ENCODE peak calls at places on chromosomes 13 and 19, in four cellular contexts. E is H9, X is heart left ventricle, B is thyroid gland. L is an unnamed sample.

GRCh38 chr13:29702912-29703351 is 107.4 kb upstream of the SLC7A1 start:
- DNase-seq in E (peak), B (no peak), X (peak), L (no peak)

GRCh38 chr13:73015799-73016198 is 43.0 kb upstream of the KLF5 start:
- DNase-seq in X (no peak), E (no peak), B (no peak), L (no peak)

GRCh38 chr13:92143766-92144165 is 745.3 kb downstream of the GPC5 start:
- DNase-seq in B (no peak), E (no peak), X (no peak), L (no peak)

GRCh38 chr19:18397242-18398202 is at the start of gene LRRC25:
- DNase-seq in X (peak), E (peak), B (peak), L (no peak)

GRCh38 chr13:102726430-102726829 is 31.6 kb upstream of the METTL21C start:
- DNase-seq in B (no peak), E (no peak), X (no peak), L (no peak)

GRCh38 chr13:44573790-44574465 is 2.2 kb downstream of the TSC22D1 start:
- DNase-seq in E (peak), X (no peak), B (no peak), L (no peak)

GRCh38 chr13:60095300-60095699 is 68.4 kb downstream of the DIAPH3 start:
- DNase-seq in B (no peak), E (no peak), X (no peak), L (no peak)

GRCh38 chr13:111344471-111345191 is 24.2 kb downstream of the TEX29 start:
- DNase-seq in B (peak), E (peak), X (no peak), L (no peak)

GRCh38 chr13:98214008-98214643 is 37.1 kb upstream of the RNF113B start:
- DNase-seq in X (peak), B (peak), E (no peak), L (no peak)

GRCh38 chr19:8089664-8090601 is 37.4 kb downstream of the CCL25 start:
- DNase-seq in E (no peak), B (no peak), X (no peak), L (no peak)

GRCh38 chr19:20051841-20052768 is 12.8 kb upstream of the ZNF682 start:
- DNase-seq in X (peak), E (peak), B (peak), L (peak)

GRCh38 chr19:30593358-30593757 is 221.2 kb downstream of the ZNF536 start:
- DNase-seq in B (peak), X (no peak), E (no peak), L (no peak)

GRCh38 chr13:99605417-99606321 is 104.4 kb downstream of the TM9SF2 start:
- DNase-seq in E (peak), X (peak), B (peak), L (no peak)
- TF ChIP-seq CTCF in E (peak), X (peak), B (no peak), L (no peak)

GRCh38 chr19:281992-282391 is 9.2 kb downstream of the PLPP2 start:
- DNase-seq in E (no peak), B (no peak), X (no peak), L (no peak)
- TF ChIP-seq CTCF in E (peak), B (no peak), X (no peak), L (no peak)

GRCh38 chr13:23375007-23375971 is 58.2 kb downstream of the SACS start:
- DNase-seq in B (peak), E (peak), X (peak), L (peak)
- TF ChIP-seq CTCF in B (no peak), E (peak), X (peak), L (no peak)

GRCh38 chr19:1605236-1606137 is at the start of gene UQCR11:
- DNase-seq in E (peak), B (peak), X (peak), L (peak)
- TF ChIP-seq CTCF in E (peak), B (peak), X (peak), L (no peak)

DNA sequence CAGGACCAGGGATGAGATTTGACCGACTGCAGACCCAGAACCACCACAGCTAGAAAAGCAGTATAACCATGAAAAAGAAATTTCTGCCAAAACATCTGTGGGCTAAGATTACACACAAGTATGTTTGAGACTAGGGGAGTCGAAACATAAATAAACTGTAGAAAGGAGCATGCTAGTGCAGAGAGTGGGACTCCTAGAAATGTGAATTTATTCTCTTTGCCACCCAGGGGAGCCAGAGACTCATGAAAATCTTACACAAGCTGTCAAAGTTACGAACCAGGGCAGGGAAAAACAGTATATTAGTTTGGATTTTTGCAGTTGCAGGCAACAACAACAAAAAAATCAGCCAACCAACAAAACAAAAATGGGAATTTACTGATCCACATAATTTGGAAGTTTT is 12.3 kb upstream of the HSPH1 start:
- DNase-seq in X (no peak), E (no peak), B (no peak), L (no peak)
- TF ChIP-seq CTCF in X (peak), E (no peak), B (no peak), L (no peak)

GRCh38 chr19:43422689-43423066 is 8.0 kb downstream of the TEX101 start:
- DNase-seq in X (no peak), E (no peak), B (no peak), L (no peak)

GRCh38 chr19:43422000-43422688 is 7.5 kb downstream of the TEX101 start:
- DNase-seq in X (no peak), E (no peak), B (no peak), L (no peak)

GRCh38 chr19:43429395-43429794 is 14.7 kb downstream of the TEX101 start:
- DNase-seq in E (no peak), X (no peak), B (no peak), L (no peak)

GRCh38 chr19:43423779-43424178 is 9.1 kb downstream of the TEX101 start:
- DNase-seq in B (no peak), E (no peak), X (no peak), L (no peak)

GRCh38 chr19:43425567-43426392 is 11.1 kb downstream of the TEX101 start:
- DNase-seq in E (no peak), X (no peak), B (no peak), L (no peak)
- TF ChIP-seq CTCF in E (peak), X (peak), B (no peak), L (no peak)

GRCh38 chr13:113965968-113966884 is 7.7 kb downstream of the C13orf46 start:
- DNase-seq in X (no peak), B (no peak), E (no peak), L (no peak)
- TF ChIP-seq CTCF in X (no peak), B (no peak), E (no peak), L (no peak)

DNA sequence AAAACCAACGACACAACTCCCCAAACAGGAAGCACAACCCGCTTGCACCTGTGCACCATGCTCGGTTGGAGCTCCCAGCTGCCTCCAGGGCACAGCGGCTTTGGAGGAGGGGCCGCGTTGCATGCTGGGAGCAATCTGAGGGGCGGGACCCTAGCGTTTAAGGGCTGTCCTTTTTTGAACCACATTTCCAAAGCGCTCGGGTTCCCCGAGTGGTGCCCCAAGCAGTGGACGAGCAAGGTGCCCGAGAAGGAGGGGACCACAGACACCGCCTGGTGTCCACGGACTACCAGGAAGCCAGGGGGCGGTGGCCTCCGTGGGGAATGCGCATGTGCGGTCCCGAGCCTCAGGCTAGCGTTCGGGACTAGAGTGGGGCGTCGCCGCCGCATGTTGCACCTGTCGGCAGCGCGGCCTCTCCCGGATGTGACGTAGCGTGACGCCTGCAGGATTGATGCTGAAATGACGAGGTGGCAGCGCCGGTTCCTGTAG is 11.9 kb upstream of the ZNF57 start:
- DNase-seq in E (peak), B (peak), X (peak), L (no peak)
- TF ChIP-seq CTCF in E (peak), B (no peak), X (peak), L (no peak)